ENCODE peak calls at places on chromosomes 12 and 14, in four cellular contexts. G is H1, L is HepG2, D is K562. S is an unnamed sample.

GRCh38 chr14:22200977-22201605 is 387.9 kb downstream of the DAD1 start:
- DNase-seq in D (peak), L (peak), G (no peak), S (peak)

GRCh38 chr12:79409562-79409961 is 281.2 kb downstream of the PAWR start:
- DNase-seq in D (no peak), G (no peak), L (no peak), S (no peak)

GRCh38 chr12:85325452-85325851 is 45.4 kb downstream of the ALX1 start:
- DNase-seq in L (no peak), D (no peak), G (no peak), S (no peak)

GRCh38 chr12:49587174-49587908 is 18.1 kb downstream of the FAM186B start:
- DNase-seq in L (no peak), G (no peak), D (no peak), S (no peak)

GRCh38 chr12:95205685-95206084 is 11.6 kb downstream of the FGD6 start:
- DNase-seq in D (no peak), G (no peak), L (no peak), S (no peak)

GRCh38 chr12:105907982-105908381 is 230.8 kb downstream of the NUAK1 start:
- DNase-seq in D (no peak), G (no peak), L (no peak), S (no peak)

GRCh38 chr14:52000019-52000582 is 10.8 kb downstream of the RTRAF start:
- DNase-seq in D (no peak), L (no peak), G (no peak), S (no peak)

GRCh38 chr14:103546651-103547454 is 15.6 kb downstream of the BAG5 start:
- DNase-seq in L (peak), G (no peak), D (peak), S (no peak)

GRCh38 chr12:50635356-50635755 is 128.5 kb upstream of the ATF1 start:
- DNase-seq in L (no peak), G (no peak), D (no peak), S (no peak)

GRCh38 chr12:10453144-10453543 is at the start of gene KLRC1:
- DNase-seq in G (no peak), L (no peak), D (no peak), S (no peak)

DNA sequence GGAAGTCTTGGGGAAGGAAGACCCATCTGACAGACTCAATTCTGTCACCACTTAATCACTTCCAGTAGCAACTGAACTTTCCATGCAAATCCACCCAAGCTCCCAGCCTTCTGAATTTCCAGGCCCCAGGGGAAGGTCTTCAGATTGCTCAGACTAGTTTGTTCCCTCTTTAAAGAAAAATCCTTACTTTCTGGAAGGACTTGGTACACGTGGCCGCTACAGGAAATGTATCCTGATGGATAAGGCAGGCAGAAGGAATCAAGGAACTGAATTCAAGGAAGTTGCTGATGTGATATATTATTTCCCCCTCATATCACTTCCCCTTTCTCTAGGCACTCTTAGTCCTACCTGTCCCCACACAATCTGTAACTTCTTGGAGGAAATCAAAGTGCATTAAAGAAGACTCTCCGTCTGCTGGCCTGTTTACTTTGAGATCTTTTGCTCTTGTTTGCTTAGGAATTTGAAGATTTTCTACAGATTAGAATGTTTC is 6.4 kb downstream of the NFKBIA start:
- DNase-seq in D (no peak), G (no peak), L (no peak), S (no peak)
- TF ChIP-seq HDAC6 in D (no peak), G (no peak), L (no peak), S (no peak)

GRCh38 chr14:85233756-85234545 is 296.0 kb upstream of the FLRT2 start:
- DNase-seq in D (no peak), L (no peak), G (no peak), S (no peak)
- TF ChIP-seq CBX5 in D (no peak), L (no peak), G (no peak), S (no peak)

DNA sequence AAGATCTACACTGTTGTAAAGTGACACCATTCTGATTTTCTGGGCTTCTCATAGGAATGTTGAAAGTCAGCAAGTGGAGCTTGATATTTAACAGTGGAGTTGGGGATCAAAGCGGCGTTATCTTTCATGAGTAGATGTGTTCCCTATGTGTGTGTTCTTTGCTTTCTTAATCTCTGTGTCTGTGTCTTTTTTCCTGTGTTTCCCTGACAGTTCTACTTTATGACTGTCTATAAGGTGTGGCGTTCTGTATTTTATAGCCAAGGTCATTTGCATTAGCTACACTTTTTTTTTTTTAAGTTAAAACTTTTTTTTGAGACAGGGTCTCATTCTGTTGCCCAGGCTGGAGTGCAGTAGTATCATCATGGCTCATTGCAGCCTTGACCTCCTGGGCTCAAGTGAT is 24.8 kb downstream of the SYNE2 start:
- DNase-seq in G (no peak), D (no peak), L (no peak), S (no peak)
- TF ChIP-seq HDAC6 in G (no peak), D (no peak), L (no peak), S (no peak)

GRCh38 chr12:113135178-113136127 is at the start of gene RASAL1:
- DNase-seq in D (peak), G (peak), L (peak), S (no peak)

GRCh38 chr12:113134521-113134951 is 1.0 kb downstream of the RASAL1 start:
- DNase-seq in D (no peak), L (no peak), G (no peak), S (no peak)

GRCh38 chr12:113137861-113138783 is 2.6 kb upstream of the RASAL1 start:
- DNase-seq in D (no peak), G (no peak), L (no peak), S (no peak)

GRCh38 chr12:113136990-113137511 is 1.5 kb upstream of the RASAL1 start:
- DNase-seq in L (no peak), G (no peak), D (no peak), S (no peak)

GRCh38 chr12:113136128-113136989 is 798 bp upstream of the RASAL1 start:
- DNase-seq in D (peak), G (no peak), L (no peak), S (no peak)
- TF ChIP-seq CBX5 in D (no peak), G (no peak), L (no peak), S (no peak)

GRCh38 chr12:110930348-110931314 is 10.3 kb upstream of the MYL2 start:
- DNase-seq in L (no peak), D (no peak), G (no peak), S (no peak)

GRCh38 chr12:110929818-110930217 is 9.4 kb upstream of the MYL2 start:
- DNase-seq in G (no peak), D (no peak), L (no peak), S (no peak)

GRCh38 chr12:110933326-110933974 is 13.1 kb upstream of the MYL2 start:
- DNase-seq in G (no peak), L (no peak), D (no peak), S (no peak)

GRCh38 chr12:110932048-110932447 is 11.7 kb upstream of the MYL2 start:
- DNase-seq in G (no peak), D (no peak), L (no peak), S (no peak)

GRCh38 chr12:110931315-110931728 is 10.9 kb upstream of the MYL2 start:
- DNase-seq in G (no peak), D (no peak), L (no peak), S (no peak)
- TF ChIP-seq HDAC6 in G (no peak), D (no peak), L (no peak), S (no peak)

S was measured in GM12878.